ENCODE peak calls at places on chromosomes 6 and 20, in four cellular contexts. B is GM23248, E is HCT116, D is neuronal stem cell. J is an unnamed sample.

GRCh38 chr20:33554914-33555420 is 65.1 kb downstream of the CBFA2T2 start:
- DNase-seq in B (peak; percentile 86), E (peak; percentile 24), D (no peak), J (peak; percentile 79)

GRCh38 chr20:62104234-62104789 is 18.0 kb upstream of the LSM14B start:
- DNase-seq in B (no peak), E (no peak), D (no peak), J (no peak)

GRCh38 chr6:27966044-27966443 is 9.0 kb downstream of the OR2B6 start:
- DNase-seq in B (no peak), E (no peak), D (no peak), J (no peak)

GRCh38 chr20:25005220-25005619 is 12.7 kb upstream of the APMAP start:
- DNase-seq in B (peak; percentile 31), E (no peak), D (no peak), J (no peak)

GRCh38 chr6:146741609-146742008 is 142.8 kb downstream of the ADGB start:
- DNase-seq in B (no peak), E (no peak), D (no peak), J (no peak)

GRCh38 chr6:149833651-149834050 is 30.5 kb downstream of the LRP11 start:
- DNase-seq in B (no peak), E (no peak), D (no peak), J (no peak)

GRCh38 chr6:142138876-142139275 is 6.2 kb downstream of the GJE1 start:
- DNase-seq in B (no peak), E (no peak), D (no peak), J (no peak)

GRCh38 chr20:49112596-49113274 is 66.6 kb downstream of the CSE1L start:
- DNase-seq in B (peak; percentile 36), E (no peak), D (no peak), J (no peak)

GRCh38 chr20:62776692-62777527 is 19.4 kb upstream of the MRGBP start:
- DNase-seq in B (no peak), E (peak; percentile 75), D (no peak), J (no peak)

GRCh38 chr6:92826633-92827032 is 592.7 kb downstream of the EPHA7 start:
- DNase-seq in B (no peak), E (no peak), D (no peak), J (no peak)

GRCh38 chr20:61710108-61710507 is 355.6 kb downstream of the TAF4 start:
- DNase-seq in B (no peak), E (no peak), D (no peak), J (no peak)

GRCh38 chr6:144285798-144286502 is 815 bp downstream of the UTRN start:
- DNase-seq in B (peak; percentile 74), E (no peak), D (no peak), J (no peak)

GRCh38 chr6:132153221-132153896 is 202.2 kb upstream of the CCN2 start:
- DNase-seq in B (peak; percentile 91), E (no peak), D (no peak), J (no peak)

GRCh38 chr6:3193102-3193837 is 34.2 kb downstream of the TUBB2B start:
- DNase-seq in B (no peak), E (no peak), D (no peak), J (no peak)

GRCh38 chr6:153941768-153942167 is 97.3 kb upstream of the OPRM1 start:
- DNase-seq in B (no peak), E (no peak), D (no peak), J (no peak)

GRCh38 chr20:37498066-37498702 is 22.9 kb upstream of the NNAT start:
- DNase-seq in B (no peak), E (no peak), D (no peak), J (no peak)

GRCh38 chr20:46970937-46971630 is 76.4 kb downstream of the EYA2 start:
- DNase-seq in B (peak; percentile 86), E (peak; percentile 95), D (peak; percentile 66), J (peak; percentile 40)

GRCh38 chr6:84043555-84043954 is 10.0 kb downstream of the MRAP2 start:
- DNase-seq in B (no peak), E (no peak), D (no peak), J (no peak)

GRCh38 chr6:29919506-29919905 is 22.8 kb upstream of the HLA-A start:
- DNase-seq in B (no peak), E (no peak), D (no peak), J (no peak)

GRCh38 chr20:40307937-40308478 is 381.0 kb downstream of the MAFB start:
- DNase-seq in B (no peak), E (no peak), D (no peak), J (no peak)

GRCh38 chr20:34791289-34792020 is 34.0 kb downstream of the NCOA6 start:
- DNase-seq in B (peak; percentile 75), E (no peak), D (no peak), J (no peak)

GRCh38 chr20:11791316-11792228 is 126.1 kb upstream of the BTBD3 start:
- DNase-seq in B (no peak), E (no peak), D (no peak), J (peak; percentile 97)

GRCh38 chr6:78583079-78583478 is 284.3 kb upstream of the IRAK1BP1 start:
- DNase-seq in B (no peak), E (no peak), D (no peak), J (peak; percentile 37)

GRCh38 chr6:126182650-126183311 is 157.1 kb upstream of the CENPW start:
- DNase-seq in B (no peak), E (peak; percentile 12), D (no peak), J (peak; percentile 52)

GRCh38 chr6:121260651-121261102 is 73.6 kb downstream of the TBC1D32 start:
- DNase-seq in B (peak; percentile 24), E (no peak), D (no peak), J (no peak)

GRCh38 chr6:73451166-73452106 is 661 bp downstream of the CGAS start:
- DNase-seq in B (peak; percentile 76), E (no peak), D (no peak), J (peak; percentile 18)

GRCh38 chr6:85436408-85436807 is 13.5 kb upstream of the NT5E start:
- DNase-seq in B (peak; percentile 67), E (no peak), D (no peak), J (no peak)

GRCh38 chr6:41062056-41062455 is 9.1 kb downstream of the APOBEC2 start:
- DNase-seq in B (no peak), E (no peak), D (no peak), J (no peak)

GRCh38 chr6:89501239-89501638 is 68.3 kb downstream of the ANKRD6 start:
- DNase-seq in B (no peak), E (no peak), D (peak; percentile 68), J (no peak)

GRCh38 chr20:15940127-15940526 is 633.1 kb downstream of the KIF16B start:
- DNase-seq in B (no peak), E (no peak), D (no peak), J (no peak)

GRCh38 chr6:25136879-25137278 is 142.3 kb upstream of the CARMIL1 start:
- DNase-seq in B (peak; percentile 76), E (no peak), D (no peak), J (no peak)

GRCh38 chr6:159045826-159046225 is 1.0 kb upstream of the TAGAP start:
- DNase-seq in B (no peak), E (no peak), D (no peak), J (no peak)

GRCh38 chr6:98833101-98834059 is 994 bp upstream of the POU3F2 start:
- DNase-seq in B (peak; percentile 63), E (no peak), D (peak; percentile 61), J (no peak)

GRCh38 chr6:11174245-11174616 is 58.2 kb downstream of the NEDD9 start:
- DNase-seq in B (no peak), E (no peak), D (no peak), J (no peak)

GRCh38 chr20:42204261-42204660 is 586.1 kb upstream of the CHD6 start:
- DNase-seq in B (no peak), E (no peak), D (peak; percentile 20), J (no peak)

DNA sequence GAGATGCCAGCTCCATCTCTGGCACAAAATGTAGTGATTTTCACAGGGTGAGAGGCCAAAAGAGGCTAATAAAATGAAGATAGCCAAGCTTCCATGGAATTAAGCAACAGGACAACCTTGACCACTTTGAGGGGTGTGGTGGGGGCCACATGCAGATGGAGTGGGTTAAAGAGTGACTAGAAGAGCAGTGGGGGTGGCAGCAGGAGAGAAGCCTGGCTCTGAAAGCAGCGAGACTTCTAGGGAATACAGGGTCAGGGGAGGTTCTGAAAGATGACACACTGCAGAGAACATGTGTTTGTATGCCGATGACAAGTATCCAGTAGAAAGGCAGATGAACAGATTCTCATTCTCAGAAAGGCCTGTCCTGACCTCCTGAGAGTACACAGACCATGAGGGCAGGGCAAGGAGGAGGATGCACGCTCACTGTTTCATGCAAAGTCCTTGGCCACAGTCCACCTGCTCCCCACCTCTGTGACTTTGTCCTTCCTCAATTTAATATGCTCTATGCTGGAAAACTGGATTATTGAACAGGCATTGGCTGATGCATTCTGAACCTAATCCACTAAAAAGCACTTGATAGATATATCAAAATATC is 2.8 kb downstream of the LPA start:
- DNase-seq in B (no peak), E (no peak), D (no peak), J (no peak)
- H3K27ac ChIP-seq in B (no peak overlapping the region), E (no peak overlapping the region), D (no peak overlapping the region), J (no peak overlapping the region)

GRCh38 chr6:167299641-167300308 is 8.7 kb downstream of the UNC93A start:
- DNase-seq in B (no peak), E (no peak), D (no peak), J (no peak)

GRCh38 chr6:167302074-167302473 is 11.0 kb downstream of the UNC93A start:
- DNase-seq in B (no peak), E (no peak), D (no peak), J (no peak)

GRCh38 chr6:167302796-167303195 is 11.7 kb downstream of the UNC93A start:
- DNase-seq in B (no peak), E (no peak), D (no peak), J (no peak)

GRCh38 chr6:167298166-167298565 is 7.1 kb downstream of the UNC93A start:
- DNase-seq in B (no peak), E (no peak), D (no peak), J (no peak)

DNA sequence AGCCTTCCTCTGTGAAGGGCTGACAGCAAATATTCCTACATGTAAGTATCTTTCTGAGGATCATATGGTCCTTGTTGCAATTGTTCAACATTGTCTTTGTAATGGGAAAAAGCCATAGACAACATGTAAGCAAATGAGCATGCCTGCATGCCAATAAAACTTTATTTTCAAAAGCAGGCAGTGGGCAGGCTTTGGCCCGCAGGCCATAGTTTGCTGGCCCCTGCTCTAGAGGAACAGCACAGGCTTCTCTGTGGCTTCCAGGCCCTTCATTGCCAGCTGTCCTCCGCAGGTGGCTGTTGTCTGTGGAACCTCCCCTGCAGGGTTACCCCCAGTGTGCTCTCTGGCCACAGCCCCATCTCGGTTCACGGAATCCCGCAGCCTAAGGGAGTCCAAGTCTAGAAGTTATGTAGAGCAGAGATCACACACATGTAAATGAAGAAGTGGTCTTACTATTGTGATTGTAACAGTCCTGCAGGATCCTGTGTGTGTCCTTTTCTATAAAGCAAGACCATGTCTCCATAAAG is 9.8 kb downstream of the UNC93A start:
- DNase-seq in B (no peak), E (no peak), D (no peak), J (no peak)
- H3K27me3 ChIP-seq in B (no peaks in the 10 kb centered on the region), E (peaks cover 25% of the 10 kb centered on the region), D (peaks cover 11% of the 10 kb centered on the region), J (no peaks in the 10 kb centered on the region)

DNA sequence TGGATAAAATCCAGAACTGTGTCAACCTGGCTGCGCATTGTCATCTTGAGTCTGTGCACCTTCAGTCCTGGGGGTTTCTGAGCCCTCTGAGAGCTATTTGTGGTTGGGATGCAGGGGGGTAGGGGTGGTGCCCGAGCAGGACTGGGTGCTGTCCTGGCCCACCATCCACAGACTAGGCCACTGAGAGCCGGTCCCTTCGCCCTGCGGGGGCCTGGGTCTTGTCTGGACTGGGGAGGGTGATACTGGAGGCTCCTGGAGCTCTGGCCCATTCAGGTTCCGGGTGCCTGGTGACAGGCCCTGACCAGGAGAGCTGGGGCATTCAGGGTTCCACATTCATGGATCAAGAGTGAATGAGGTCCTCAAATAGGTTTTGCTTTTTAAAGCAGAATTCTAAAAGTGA is 20.9 kb downstream of the SPDEF start:
- DNase-seq in B (no peak), E (no peak), D (no peak), J (no peak)
- H3K27ac ChIP-seq in B (no peak overlapping the region), E (no peak overlapping the region), D (no peak overlapping the region), J (no peak overlapping the region)

GRCh38 chr20:45506927-45507820 is 8.2 kb downstream of the SPINT3 start:
- DNase-seq in B (peak; percentile 29), E (no peak), D (no peak), J (peak; percentile 80)
- H3K27me3 ChIP-seq in B (peaks cover 11% of the 10 kb centered on the region), E (no peaks in the 10 kb centered on the region), D (peaks cover 12% of the 10 kb centered on the region), J (peaks cover 15% of the 10 kb centered on the region)